ENCODE peak calls at places on chromosomes 3 and 15, in four cellular contexts. G is H9, K is mesendoderm, O is H1. P is an unnamed sample.

GRCh38 chr3:161531930-161532329 is 35.3 kb downstream of the OTOL1 start:
- DNase-seq in G (no peak), K (no peak), O (no peak), P (no peak)

GRCh38 chr3:117439812-117440211 is 730.2 kb downstream of the TUSC7 start:
- DNase-seq in G (no peak), K (peak), O (no peak), P (peak)

GRCh38 chr15:22979699-22980188 is 424 bp downstream of the CYFIP1 start:
- DNase-seq in G (no peak), K (peak), O (peak), P (peak)

GRCh38 chr3:131386429-131386926 is 4.9 kb downstream of the NUDT16 start:
- DNase-seq in G (no peak), K (peak), O (no peak), P (no peak)

GRCh38 chr3:169479314-169479939 is 184.1 kb downstream of the MECOM start:
- DNase-seq in G (no peak), K (no peak), O (no peak), P (no peak)

GRCh38 chr3:181009225-181009624 is 19.7 kb upstream of the DNAJC19 start:
- DNase-seq in G (no peak), K (no peak), O (no peak), P (no peak)

GRCh38 chr3:75237041-75237775 is 426.9 kb upstream of the FRG2C start:
- DNase-seq in G (no peak), K (no peak), O (no peak), P (no peak)

GRCh38 chr3:50164056-50164455 is 8.9 kb downstream of the SEMA3F start:
- DNase-seq in G (no peak), K (no peak), O (no peak), P (peak)

GRCh38 chr3:30904986-30905385 is 10.5 kb upstream of the GADL1 start:
- DNase-seq in G (no peak), K (no peak), O (no peak), P (peak)

GRCh38 chr3:153911111-153911510 is 210.1 kb upstream of the ARHGEF26 start:
- DNase-seq in G (no peak), K (no peak), O (no peak), P (no peak)

GRCh38 chr3:9280477-9281219 is 31.2 kb upstream of the SRGAP3 start:
- DNase-seq in G (no peak), K (peak), O (no peak), P (no peak)

GRCh38 chr3:149462653-149463052 is 11.8 kb upstream of the TM4SF4 start:
- DNase-seq in G (no peak), K (no peak), O (no peak), P (peak)

GRCh38 chr3:110126065-110126464 is 788.7 kb upstream of the DPPA4 start:
- DNase-seq in G (peak), K (no peak), O (no peak), P (peak)

GRCh38 chr3:52046186-52046913 is 10.0 kb downstream of the DUSP7 start:
- DNase-seq in G (no peak), K (peak), O (no peak), P (peak)

GRCh38 chr3:82240322-82240721 is 478.9 kb upstream of the GBE1 start:
- DNase-seq in G (no peak), K (no peak), O (no peak), P (no peak)

GRCh38 chr15:99467338-99467720 is 98.5 kb upstream of the MEF2A start:
- DNase-seq in G (no peak), K (no peak), O (no peak), P (no peak)

GRCh38 chr3:66242788-66243463 is 22.1 kb downstream of the SLC25A26 start:
- DNase-seq in G (no peak), K (no peak), O (no peak), P (no peak)

GRCh38 chr15:27847775-27848710 is 251.1 kb downstream of the OCA2 start:
- DNase-seq in G (no peak), K (no peak), O (no peak), P (no peak)

GRCh38 chr15:77060560-77060959 is 10.3 kb downstream of the TSPAN3 start:
- DNase-seq in G (no peak), K (no peak), O (no peak), P (peak)

GRCh38 chr3:190385835-190386688 is 1.9 kb upstream of the CLDN16 start:
- DNase-seq in G (no peak), K (no peak), O (no peak), P (peak)

GRCh38 chr3:140186421-140186920 is 251.5 kb downstream of the CLSTN2 start:
- DNase-seq in G (no peak), K (no peak), O (no peak), P (peak)

GRCh38 chr3:187014417-187014864 is 84.1 kb downstream of the ST6GAL1 start:
- DNase-seq in G (no peak), K (no peak), O (peak), P (peak)

GRCh38 chr15:60375255-60375809 is 22.5 kb downstream of the ANXA2 start:
- DNase-seq in G (no peak), K (no peak), O (no peak), P (no peak)

GRCh38 chr3:14148041-14148985 is 23.5 kb downstream of the TMEM43 start:
- DNase-seq in G (peak), K (peak), O (peak), P (no peak)

GRCh38 chr3:13517253-13517977 is 31.5 kb upstream of the FBLN2 start:
- DNase-seq in G (no peak), K (no peak), O (no peak), P (no peak)

GRCh38 chr15:89442671-89443307 is 53.6 kb downstream of the RHCG start:
- DNase-seq in G (peak), K (peak), O (peak), P (peak)

GRCh38 chr15:75227663-75228280 is 26.1 kb downstream of the C15orf39 start:
- DNase-seq in G (no peak), K (no peak), O (no peak), P (no peak)

GRCh38 chr15:75228787-75229186 is 27.1 kb downstream of the C15orf39 start:
- DNase-seq in G (no peak), K (no peak), O (no peak), P (no peak)

GRCh38 chr15:75225951-75226732 is 24.5 kb downstream of the C15orf39 start:
- DNase-seq in G (no peak), K (no peak), O (no peak), P (no peak)

GRCh38 chr15:75224281-75224680 is 22.6 kb downstream of the C15orf39 start:
- DNase-seq in G (no peak), K (no peak), O (no peak), P (no peak)

DNA sequence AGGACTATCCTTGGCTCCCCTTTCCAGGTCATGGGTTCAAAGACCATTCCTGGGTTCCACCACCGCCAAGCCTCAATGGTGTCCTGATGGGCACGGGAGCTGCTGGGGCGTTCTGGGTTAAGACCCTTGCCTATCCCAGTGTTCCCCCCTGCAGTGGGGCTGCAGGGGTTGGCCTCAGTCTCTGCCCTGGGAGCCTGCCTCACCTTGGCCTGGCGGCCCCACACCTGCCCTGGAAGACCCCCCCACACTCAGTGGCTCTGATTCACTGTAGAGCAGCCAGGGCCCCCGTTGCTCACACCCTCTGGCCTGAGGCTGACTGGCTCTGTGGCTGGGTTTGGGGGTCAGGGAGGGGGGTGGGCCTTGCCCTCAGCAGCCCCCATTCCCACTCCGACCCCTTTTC is 22.0 kb downstream of the C15orf39 start:
- DNase-seq in G (no peak), K (no peak), O (no peak), P (no peak)
- H3K56ac ChIP-seq in G (no peak), K (no peak), O (no peak), P (no peak)

DNA sequence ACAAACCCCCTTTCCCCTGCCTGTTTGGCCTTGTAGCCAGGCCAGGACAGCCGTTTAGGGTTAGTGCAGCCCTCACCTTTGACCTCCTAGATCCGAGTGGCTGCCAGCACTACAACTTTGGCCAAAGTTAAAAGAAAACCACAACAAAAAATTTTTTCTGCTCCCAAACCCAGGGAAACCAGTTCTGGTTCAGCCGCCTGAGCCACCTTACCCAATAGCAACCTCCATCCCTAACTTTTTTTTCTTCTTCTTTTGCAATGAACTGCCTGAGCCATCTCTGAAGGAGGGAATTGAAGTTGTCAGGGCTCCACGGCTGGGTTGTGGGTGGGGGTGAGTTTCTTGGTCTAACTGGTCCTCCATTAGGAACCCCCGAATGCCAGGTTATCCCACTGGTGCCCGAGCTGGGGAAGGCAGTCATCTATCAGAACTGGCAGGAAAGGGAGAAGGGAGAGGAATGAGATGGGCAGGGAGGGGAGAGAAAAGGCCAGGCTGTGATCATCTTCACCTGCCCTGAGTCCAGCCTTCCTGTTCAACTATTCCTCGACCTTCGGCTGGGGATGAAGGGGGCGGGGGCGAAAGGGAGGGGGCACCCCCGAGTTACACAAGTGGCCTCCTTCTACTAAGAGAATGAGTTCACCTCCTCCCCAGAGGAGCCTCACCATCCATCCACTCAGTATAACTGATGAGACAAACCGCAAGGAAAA is 6.2 kb upstream of the NR2F2 start:
- DNase-seq in G (no peak), K (no peak), O (no peak), P (peak)
- H3K56ac ChIP-seq in G (no peak), K (no peak), O (no peak), P (no peak)

DNA sequence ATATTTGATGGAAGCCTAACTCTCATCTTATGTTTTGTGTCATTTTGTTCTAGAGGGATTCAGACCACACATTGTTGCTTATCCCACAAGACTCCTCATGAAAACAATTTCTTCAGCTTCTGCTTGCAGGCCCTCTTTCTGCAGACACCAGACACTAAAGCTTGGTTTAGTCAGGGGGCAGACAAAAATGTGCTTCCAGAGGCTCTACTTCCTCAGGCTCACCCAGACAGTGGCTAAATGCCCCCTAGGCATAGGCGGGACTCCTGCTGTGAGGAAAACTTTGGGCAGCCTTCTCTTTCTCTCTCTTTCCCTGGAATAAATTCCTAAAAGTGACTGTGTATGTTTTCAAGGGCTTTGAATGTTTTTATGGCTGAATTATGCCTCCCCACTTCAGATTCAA is 435.4 kb upstream of the ATP11B start:
- DNase-seq in G (no peak), K (peak), O (no peak), P (no peak)
- H3K56ac ChIP-seq in G (no peak), K (no peak), O (no peak), P (no peak)

GRCh38 chr15:88257311-88257901 is 867 bp upstream of the NTRK3 start:
- DNase-seq in G (peak), K (peak), O (peak), P (no peak)
- H3K56ac ChIP-seq in G (no peak), K (peak), O (no peak), P (no peak)

DNA sequence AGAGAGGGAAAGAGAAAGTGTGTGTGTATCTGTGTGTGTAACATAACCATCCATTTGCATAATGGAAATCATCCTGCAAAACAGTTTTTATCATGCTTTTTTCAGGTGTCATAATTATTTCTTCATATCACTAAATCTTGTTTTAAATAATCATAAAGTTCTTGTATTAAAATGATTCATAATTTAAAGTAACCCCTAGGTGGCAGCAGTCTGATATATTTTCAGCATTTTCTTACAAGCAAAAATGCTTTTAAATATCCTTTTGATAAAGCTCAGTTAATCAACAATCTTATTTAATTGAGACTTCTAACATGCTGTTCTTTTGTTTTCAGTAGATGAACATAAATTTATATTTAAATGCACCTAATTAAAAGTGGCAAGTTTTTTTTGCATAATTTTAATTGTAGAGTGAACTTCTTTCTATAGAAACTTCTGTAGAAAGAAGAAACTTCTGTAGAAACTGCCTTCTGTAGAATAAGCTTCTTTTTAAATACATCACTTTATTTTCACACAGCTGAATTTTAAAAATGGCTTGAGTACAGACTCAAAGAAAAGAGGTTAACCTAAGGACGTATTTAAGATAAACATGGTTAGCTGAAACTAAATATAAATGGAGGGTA is 72.5 kb downstream of the OPA1 start:
- DNase-seq in G (no peak), K (peak), O (no peak), P (peak)
- H3K56ac ChIP-seq in G (no peak), K (no peak), O (no peak), P (no peak)

DNA sequence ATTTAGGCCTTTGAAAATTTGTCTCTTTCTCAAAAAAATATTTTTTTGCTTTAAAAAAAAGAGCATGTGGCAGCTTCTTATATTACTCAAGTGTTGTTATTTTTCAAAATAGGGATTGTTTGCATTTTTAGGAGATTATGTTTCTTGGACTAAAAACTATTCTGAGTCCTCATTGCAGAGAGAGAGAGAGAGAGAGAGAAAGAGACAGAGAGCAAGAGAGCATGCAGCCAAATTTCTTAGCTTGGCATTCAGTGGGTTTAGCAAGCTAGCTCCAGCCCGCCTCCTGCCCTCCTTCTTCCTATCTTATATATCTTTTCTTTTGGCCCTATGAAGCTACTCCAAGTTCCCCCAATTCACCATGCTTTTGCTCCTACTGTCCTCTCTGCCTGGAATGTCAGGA is 55.7 kb downstream of the CEMIP start:
- DNase-seq in G (no peak), K (no peak), O (no peak), P (no peak)
- H3K56ac ChIP-seq in G (no peak), K (no peak), O (no peak), P (no peak)

DNA sequence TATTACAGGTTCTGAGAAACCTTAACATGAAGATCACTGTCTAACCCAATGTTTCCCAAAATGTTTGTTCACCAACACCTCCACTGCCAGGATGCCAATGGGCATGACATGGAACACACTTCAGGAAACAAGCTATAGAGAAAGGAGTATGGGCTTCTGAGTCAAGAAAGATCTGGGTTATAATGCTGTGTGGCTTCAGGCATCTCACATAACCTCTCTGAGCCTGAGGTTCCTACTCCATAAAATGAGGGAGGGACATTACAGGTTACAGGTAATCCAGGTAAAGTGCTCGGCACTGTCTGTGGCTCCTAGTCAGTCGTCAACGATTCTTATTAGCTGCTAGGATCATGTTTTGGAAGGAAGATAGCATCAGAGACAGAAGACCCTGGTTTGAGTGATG is 126.4 kb upstream of the SMAD3 start:
- DNase-seq in G (no peak), K (no peak), O (no peak), P (no peak)
- H3K56ac ChIP-seq in G (no peak), K (no peak), O (no peak), P (no peak)

DNA sequence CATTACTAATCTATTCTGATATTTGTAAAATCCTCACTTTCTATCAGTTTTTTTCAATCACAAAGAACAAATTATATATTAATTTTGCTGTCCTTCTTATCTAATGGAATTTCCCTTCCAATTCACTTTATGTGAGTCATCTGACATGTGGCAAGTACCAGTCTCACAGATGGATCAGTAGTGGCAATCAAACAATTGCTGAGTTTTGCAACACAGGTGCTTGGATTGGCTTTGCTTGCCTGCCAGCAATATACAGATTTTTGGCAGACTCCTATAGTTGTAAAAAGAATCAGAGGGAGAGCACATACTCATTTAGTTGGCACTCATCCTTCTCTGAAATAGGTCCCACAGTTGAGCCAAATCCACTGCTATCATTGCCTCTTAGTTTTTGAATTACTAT is 83.7 kb downstream of the BCHE start:
- DNase-seq in G (no peak), K (no peak), O (no peak), P (no peak)
- H3K56ac ChIP-seq in G (no peak), K (no peak), O (no peak), P (no peak)

P was measured in IMR-90.